ENCODE peak calls at places on chromosomes 11 and 22, in four cellular contexts. K is heart right ventricle, T is stomach, L is BE2C. V is an unnamed sample. For H3K4me1 and H3K9me3, the result is how much of the 10 kb centered on the place peaks cover.

GRCh38 chr22:31726692-31727091 is 23.2 kb downstream of the PRR14L start:
- DNase-seq in T (no peak), L (no peak), K (no peak), V (no peak)

GRCh38 chr11:66106786-66107599 is 36.9 kb downstream of the PACS1 start:
- DNase-seq in K (no peak), L (no peak), T (no peak), V (no peak)

GRCh38 chr11:733072-733471 is 14.2 kb upstream of the TALDO1 start:
- DNase-seq in L (no peak), K (no peak), T (no peak), V (no peak)

GRCh38 chr22:50032941-50033601 is 20.5 kb upstream of the IL17REL start:
- DNase-seq in T (no peak), K (no peak), L (peak), V (no peak)

GRCh38 chr11:34214961-34215805 is 109.8 kb downstream of the NAT10 start:
- DNase-seq in T (no peak), K (no peak), L (no peak), V (no peak)

GRCh38 chr11:1150769-1151365 is 6.9 kb upstream of the MUC5AC start:
- DNase-seq in K (peak), L (no peak), T (peak), V (no peak)

GRCh38 chr11:25066706-25067105 is 569.9 kb downstream of the LUZP2 start:
- DNase-seq in K (no peak), L (no peak), T (no peak), V (no peak)

GRCh38 chr11:103928040-103928555 is 108.3 kb upstream of the DDI1 start:
- DNase-seq in T (no peak), L (no peak), K (no peak), V (no peak)

GRCh38 chr22:26553056-26553752 is 36.7 kb downstream of the TPST2 start:
- DNase-seq in K (no peak), T (no peak), L (no peak), V (no peak)

GRCh38 chr22:35430897-35431322 is 31.0 kb downstream of the MCM5 start:
- DNase-seq in T (peak), K (peak), L (peak), V (peak)

GRCh38 chr11:132351050-132351449 is 980.6 kb downstream of the NTM start:
- DNase-seq in K (no peak), T (no peak), L (no peak), V (no peak)

GRCh38 chr11:3087821-3088800 is 30.9 kb upstream of the CARS1 start:
- DNase-seq in T (no peak), K (no peak), L (no peak), V (no peak)

GRCh38 chr22:23457586-23457985 is 122.5 kb downstream of the IGLL1 start:
- DNase-seq in L (no peak), K (no peak), T (no peak), V (no peak)

GRCh38 chr22:37358917-37359316 is 68.4 kb downstream of the ELFN2 start:
- DNase-seq in L (no peak), T (no peak), K (no peak), V (no peak)

GRCh38 chr11:92739020-92739419 is 230.4 kb upstream of the MTNR1B start:
- DNase-seq in T (no peak), K (no peak), L (no peak), V (no peak)

GRCh38 chr11:64553554-64554201 is 37.3 kb upstream of the SLC22A12 start:
- DNase-seq in K (peak), L (peak), T (peak), V (no peak)

GRCh38 chr11:32562839-32563599 is 20.6 kb upstream of the EIF3M start:
- DNase-seq in K (no peak), T (no peak), L (no peak), V (no peak)

GRCh38 chr11:68509105-68509504 is 48.6 kb downstream of the PPP6R3 start:
- DNase-seq in K (no peak), T (no peak), L (no peak), V (no peak)

GRCh38 chr11:70312401-70313357 is 42.2 kb downstream of the PPFIA1 start:
- DNase-seq in L (no peak), K (no peak), T (no peak), V (no peak)

GRCh38 chr11:75155570-75156422 is 4.9 kb downstream of the SLCO2B1 start:
- DNase-seq in K (no peak), L (peak), T (no peak), V (no peak)

GRCh38 chr11:838441-839279 is 3.7 kb downstream of the POLR2L start:
- DNase-seq in T (no peak), K (no peak), L (no peak), V (no peak)

GRCh38 chr11:12050911-12051667 is 42.7 kb upstream of the DKK3 start:
- DNase-seq in K (no peak), T (peak), L (no peak), V (no peak)

GRCh38 chr11:115238086-115238485 is 266.1 kb downstream of the CADM1 start:
- DNase-seq in L (no peak), T (no peak), K (no peak), V (no peak)
- H3K4me3 ChIP-seq in L (no peak), T (no peak), K (no peak), V (no peak)

DNA sequence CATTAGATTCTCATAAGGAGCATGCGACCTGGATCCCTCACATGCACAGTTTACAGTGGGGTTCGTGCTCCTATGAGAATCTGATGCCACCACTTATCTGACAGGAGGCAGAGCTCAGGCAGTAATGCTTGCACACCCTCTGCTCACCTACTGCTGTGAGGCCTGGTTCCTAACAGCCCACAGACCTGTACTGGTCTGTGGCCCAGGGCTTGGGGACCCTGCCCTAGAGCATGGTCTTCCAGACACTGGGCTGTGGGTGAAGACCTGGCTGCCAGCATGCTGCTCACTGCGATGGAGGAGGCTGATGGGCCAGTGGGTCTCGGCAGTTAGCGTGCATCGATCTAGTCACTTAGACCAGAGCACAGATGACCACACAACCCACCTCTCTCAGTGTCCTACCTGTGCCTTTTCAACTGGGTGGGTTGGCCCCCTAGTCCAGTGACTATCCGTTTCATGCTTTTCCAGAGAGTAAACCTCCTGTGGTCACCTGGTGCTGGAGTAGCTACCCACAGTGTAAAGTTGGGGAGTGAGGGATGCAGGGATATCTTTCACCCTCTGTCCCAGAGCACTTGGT is 21.1 kb downstream of the MED15 start:
- DNase-seq in K (no peak), T (no peak), L (no peak), V (no peak)
- H3K4me1 ChIP-seq in K (half or more), T (under half), L (half or more), V (under half)

DNA sequence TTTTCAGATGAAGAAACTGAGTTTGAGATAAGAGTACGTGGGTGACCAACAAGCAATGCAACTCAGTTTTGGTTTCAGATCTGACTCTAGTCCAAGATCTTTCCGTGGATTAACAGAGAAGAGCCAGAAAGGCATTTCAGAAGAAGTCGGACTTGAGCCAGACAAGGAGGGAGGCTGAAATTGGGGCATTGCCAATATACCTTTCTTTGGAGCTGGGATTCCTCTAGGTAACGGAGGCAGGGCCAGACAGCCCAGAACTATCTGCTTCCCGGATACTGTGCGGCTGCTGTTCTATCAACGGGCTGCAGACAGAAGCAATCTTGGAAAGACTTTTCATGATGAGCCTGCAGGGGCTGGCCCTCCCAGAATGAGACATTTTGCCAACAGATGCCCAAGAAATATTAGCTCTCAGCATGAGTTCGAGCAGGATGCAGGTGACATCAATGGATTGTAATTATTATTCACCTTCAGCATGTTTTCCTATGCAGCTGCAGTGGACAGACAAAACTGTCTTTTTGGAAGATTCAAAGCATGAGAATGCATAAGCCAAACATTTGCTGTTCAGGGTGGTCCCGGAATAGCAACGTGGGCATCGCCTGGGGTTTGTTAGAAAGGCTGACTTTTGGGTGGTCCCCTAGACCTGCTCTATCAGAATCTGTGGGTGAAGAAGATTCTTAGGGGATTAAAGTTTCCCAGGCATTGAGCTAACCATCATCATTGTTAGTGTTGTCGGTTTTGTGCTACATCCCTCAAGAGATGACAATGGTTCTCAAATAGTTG is 95.7 kb downstream of the SCN3B start:
- DNase-seq in L (no peak), K (no peak), T (no peak), V (no peak)
- H3K9me3 ChIP-seq in L (under half), K (under half), T (under half), V (under half)

DNA sequence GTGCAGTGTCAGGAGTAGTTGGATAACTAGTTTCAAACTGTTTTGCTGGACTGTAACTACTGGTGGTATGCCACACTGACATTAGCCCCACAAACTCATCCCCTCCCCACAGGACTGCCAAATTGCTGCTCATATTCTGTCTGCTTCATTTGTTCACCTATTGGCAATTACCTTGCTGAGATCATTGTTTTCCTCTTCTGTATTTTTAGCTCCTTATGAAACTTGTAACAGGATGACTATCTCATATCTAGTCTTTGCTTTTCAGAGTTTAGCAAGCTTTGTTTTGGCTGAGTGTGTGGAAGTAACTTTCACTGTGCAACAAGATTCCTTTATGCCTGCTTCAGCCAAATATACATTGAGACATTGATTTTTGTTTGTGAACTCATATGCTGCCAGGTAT is 108.6 kb upstream of the SESN3 start:
- DNase-seq in K (no peak), L (no peak), T (no peak), V (no peak)
- H3K4me3 ChIP-seq in K (no peak), L (no peak), T (no peak), V (no peak)